ENCODE peak calls at places on chromosomes 2 and 18, in six cellular contexts. One of them, this sample, is unnamed.

GRCh38 chr2:225431387-225431786 is 31.9 kb downstream of the NYAP2 start:
- DNase-seq in SK-N-SH: peak; percentile 39
- DNase-seq in HepG2: no peak
- DNase-seq in GM12878: no peak
- DNase-seq in A549: no peak
- DNase-seq in K562: no peak
- DNase-seq in this sample: no peak

GRCh38 chr2:149329068-149329467 is 1.3 kb upstream of the LYPD6 start:
- DNase-seq in GM12878: no peak
- DNase-seq in SK-N-SH: peak; percentile 61
- DNase-seq in HepG2: no peak
- DNase-seq in A549: no peak
- DNase-seq in K562: no peak
- DNase-seq in this sample: no peak

GRCh38 chr2:35292269-35292668 is 1063.3 kb upstream of the CRIM1 start:
- DNase-seq in K562: no peak
- DNase-seq in GM12878: no peak
- DNase-seq in A549: no peak
- DNase-seq in HepG2: no peak
- DNase-seq in SK-N-SH: no peak
- DNase-seq in this sample: no peak

GRCh38 chr2:240507060-240507777 is 50.6 kb downstream of the ANKMY1 start:
- DNase-seq in K562: no peak
- DNase-seq in HepG2: no peak
- DNase-seq in SK-N-SH: peak; percentile 26
- DNase-seq in A549: no peak
- DNase-seq in GM12878: no peak
- DNase-seq in this sample: no peak

GRCh38 chr2:178947006-178947405 is 102.9 kb downstream of the CCDC141 start:
- DNase-seq in SK-N-SH: no peak
- DNase-seq in A549: no peak
- DNase-seq in GM12878: no peak
- DNase-seq in HepG2: no peak
- DNase-seq in K562: no peak
- DNase-seq in this sample: no peak

GRCh38 chr2:160324161-160324768 is 124.2 kb upstream of the ITGB6 start:
- DNase-seq in A549: peak; percentile 64
- DNase-seq in K562: peak; percentile 37
- DNase-seq in GM12878: no peak
- DNase-seq in SK-N-SH: peak; percentile 39
- DNase-seq in HepG2: peak; percentile 34
- DNase-seq in this sample: peak; percentile 70

GRCh38 chr2:38716185-38716584 is 35.0 kb downstream of the SRSF7 start:
- DNase-seq in HepG2: peak; percentile 83
- DNase-seq in SK-N-SH: no peak
- DNase-seq in A549: peak; percentile 90
- DNase-seq in GM12878: no peak
- DNase-seq in K562: no peak
- DNase-seq in this sample: peak; percentile 91

GRCh38 chr18:22790545-22791415 is 142.3 kb upstream of the RBBP8 start:
- DNase-seq in HepG2: no peak
- DNase-seq in GM12878: no peak
- DNase-seq in SK-N-SH: no peak
- DNase-seq in A549: no peak
- DNase-seq in K562: no peak
- DNase-seq in this sample: no peak

GRCh38 chr2:216951166-216951565 is 91.3 kb upstream of the TNP1 start:
- DNase-seq in GM12878: no peak
- DNase-seq in A549: no peak
- DNase-seq in HepG2: no peak
- DNase-seq in SK-N-SH: no peak
- DNase-seq in K562: no peak
- DNase-seq in this sample: no peak

GRCh38 chr2:34188464-34188863 is 589.4 kb upstream of the FAM98A start:
- DNase-seq in SK-N-SH: no peak
- DNase-seq in A549: no peak
- DNase-seq in K562: no peak
- DNase-seq in HepG2: no peak
- DNase-seq in GM12878: no peak
- DNase-seq in this sample: no peak

GRCh38 chr2:168798888-168799410 is 3.5 kb upstream of the NOSTRIN start:
- DNase-seq in A549: no peak
- DNase-seq in SK-N-SH: no peak
- DNase-seq in K562: peak; percentile 64
- DNase-seq in HepG2: no peak
- DNase-seq in GM12878: no peak
- DNase-seq in this sample: no peak

GRCh38 chr2:232352511-232353091 is 25.9 kb upstream of the ALPP start:
- DNase-seq in SK-N-SH: no peak
- DNase-seq in K562: no peak
- DNase-seq in HepG2: no peak
- DNase-seq in A549: no peak
- DNase-seq in GM12878: no peak
- DNase-seq in this sample: no peak

GRCh38 chr2:66427219-66427768 is 7.6 kb upstream of the MEIS1 start:
- DNase-seq in SK-N-SH: no peak
- DNase-seq in HepG2: peak; percentile 53
- DNase-seq in A549: peak; percentile 30
- DNase-seq in GM12878: no peak
- DNase-seq in K562: no peak
- DNase-seq in this sample: no peak

GRCh38 chr2:70829916-70830315 is 5.7 kb downstream of the CD207 start:
- DNase-seq in HepG2: no peak
- DNase-seq in A549: no peak
- DNase-seq in GM12878: no peak
- DNase-seq in K562: no peak
- DNase-seq in SK-N-SH: no peak
- DNase-seq in this sample: no peak

GRCh38 chr18:57908092-57908491 is 105.0 kb upstream of the ATP8B1 start:
- DNase-seq in SK-N-SH: no peak
- DNase-seq in A549: no peak
- DNase-seq in HepG2: no peak
- DNase-seq in GM12878: no peak
- DNase-seq in K562: no peak
- DNase-seq in this sample: no peak

GRCh38 chr18:2538844-2539243 is 32.5 kb downstream of the METTL4 start:
- DNase-seq in A549: no peak
- DNase-seq in K562: no peak
- DNase-seq in HepG2: no peak
- DNase-seq in SK-N-SH: no peak
- DNase-seq in GM12878: no peak
- DNase-seq in this sample: no peak

GRCh38 chr18:12408247-12408869 is 629 bp downstream of the PRELID3A start:
- DNase-seq in HepG2: no peak
- DNase-seq in SK-N-SH: peak; percentile 34
- DNase-seq in K562: peak; percentile 52
- DNase-seq in GM12878: no peak
- DNase-seq in A549: peak; percentile 19
- DNase-seq in this sample: no peak

GRCh38 chr2:40244251-40245010 is 207.5 kb downstream of the SLC8A1 start:
- DNase-seq in GM12878: no peak
- DNase-seq in K562: peak; percentile 6
- DNase-seq in SK-N-SH: peak; percentile 42
- DNase-seq in A549: peak; percentile 57
- DNase-seq in HepG2: peak; percentile 37
- DNase-seq in this sample: peak; percentile 75

GRCh38 chr18:63788447-63789096 is 13.4 kb downstream of the SERPINB7 start:
- DNase-seq in K562: no peak
- DNase-seq in GM12878: no peak
- DNase-seq in A549: peak; percentile 63
- DNase-seq in HepG2: no peak
- DNase-seq in SK-N-SH: no peak
- DNase-seq in this sample: peak; percentile 96

GRCh38 chr2:238895361-238895882 is 47.5 kb downstream of the TWIST2 start:
- DNase-seq in HepG2: no peak
- DNase-seq in K562: no peak
- DNase-seq in SK-N-SH: no peak
- DNase-seq in A549: no peak
- DNase-seq in GM12878: no peak
- DNase-seq in this sample: no peak

GRCh38 chr2:108446703-108447102 is 2.3 kb upstream of the GCC2 start:
- DNase-seq in K562: no peak
- DNase-seq in A549: no peak
- DNase-seq in SK-N-SH: no peak
- DNase-seq in GM12878: no peak
- DNase-seq in HepG2: no peak
- DNase-seq in this sample: no peak

GRCh38 chr2:68766378-68766845 is 31.8 kb downstream of the ARHGAP25 start:
- DNase-seq in SK-N-SH: no peak
- DNase-seq in K562: peak; percentile 46
- DNase-seq in GM12878: no peak
- DNase-seq in A549: no peak
- DNase-seq in HepG2: no peak
- DNase-seq in this sample: peak; percentile 73

GRCh38 chr2:113284481-113284880 is 5.8 kb upstream of the PAX8 start:
- DNase-seq in A549: peak; percentile 14
- DNase-seq in HepG2: no peak
- DNase-seq in SK-N-SH: no peak
- DNase-seq in GM12878: no peak
- DNase-seq in K562: no peak
- DNase-seq in this sample: peak; percentile 24

GRCh38 chr2:46179037-46179621 is 118.1 kb upstream of the EPAS1 start:
- DNase-seq in GM12878: peak; percentile 33
- DNase-seq in A549: peak; percentile 26
- DNase-seq in K562: peak; percentile 63
- DNase-seq in SK-N-SH: peak; percentile 55
- DNase-seq in HepG2: no peak
- DNase-seq in this sample: peak; percentile 99

GRCh38 chr2:237479747-237480146 is 7.3 kb upstream of the MLPH start:
- DNase-seq in GM12878: no peak
- DNase-seq in K562: no peak
- DNase-seq in A549: no peak
- DNase-seq in SK-N-SH: no peak
- DNase-seq in HepG2: no peak
- DNase-seq in this sample: no peak

GRCh38 chr2:85277416-85278158 is 50.2 kb downstream of the TGOLN2 start:
- DNase-seq in HepG2: no peak
- DNase-seq in GM12878: no peak
- DNase-seq in K562: no peak
- DNase-seq in A549: no peak
- DNase-seq in SK-N-SH: peak; percentile 60
- DNase-seq in this sample: peak; percentile 89

DNA sequence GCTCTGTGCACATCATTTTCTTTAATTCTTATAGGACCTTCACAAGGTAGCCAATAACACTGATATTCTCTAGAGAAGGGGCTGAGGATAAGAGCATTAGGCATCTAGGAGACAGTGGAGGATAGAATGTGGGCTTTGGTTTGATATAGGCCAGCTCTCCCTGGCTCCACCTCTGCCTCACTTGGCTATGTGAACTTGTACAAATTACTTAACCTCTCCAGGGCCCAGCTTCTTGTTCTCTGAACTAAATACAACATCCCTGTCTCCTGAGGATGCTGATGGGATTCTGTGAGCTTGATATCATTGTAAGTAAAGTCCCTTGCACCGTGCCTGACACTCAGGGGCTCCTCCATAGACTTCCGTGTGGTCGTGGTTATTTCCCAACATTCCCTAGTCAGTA is 87.3 kb downstream of the ACOXL start:
- DNase-seq in GM12878: no peak
- DNase-seq in A549: no peak
- DNase-seq in HepG2: no peak
- DNase-seq in K562: no peak
- DNase-seq in SK-N-SH: no peak
- DNase-seq in this sample: no peak
- TF ChIP-seq SMC3 in GM12878: no peak
- TF ChIP-seq SMC3 in A549: no peak
- TF ChIP-seq SMC3 in HepG2: no peak
- TF ChIP-seq SMC3 in K562: no peak
- TF ChIP-seq SMC3 in SK-N-SH: no peak
- TF ChIP-seq SMC3 in this sample: no peak

GRCh38 chr18:13612111-13612997 is 114.0 kb downstream of the FAM210A start:
- DNase-seq in K562: no peak
- DNase-seq in GM12878: peak; percentile 94
- DNase-seq in HepG2: no peak
- DNase-seq in A549: no peak
- DNase-seq in SK-N-SH: peak; percentile 67
- DNase-seq in this sample: no peak
- TF ChIP-seq SMC3 in K562: no peak
- TF ChIP-seq SMC3 in GM12878: peak; percentile 28
- TF ChIP-seq SMC3 in HepG2: no peak
- TF ChIP-seq SMC3 in A549: no peak
- TF ChIP-seq SMC3 in SK-N-SH: no peak
- TF ChIP-seq SMC3 in this sample: no peak

GRCh38 chr2:235893129-235893698 is 275.0 kb downstream of the GBX2 start:
- DNase-seq in HepG2: no peak
- DNase-seq in A549: no peak
- DNase-seq in SK-N-SH: no peak
- DNase-seq in K562: no peak
- DNase-seq in GM12878: no peak
- DNase-seq in this sample: no peak
- TF ChIP-seq SMC3 in HepG2: no peak
- TF ChIP-seq SMC3 in A549: no peak
- TF ChIP-seq SMC3 in SK-N-SH: no peak
- TF ChIP-seq SMC3 in K562: no peak
- TF ChIP-seq SMC3 in GM12878: no peak
- TF ChIP-seq SMC3 in this sample: no peak

DNA sequence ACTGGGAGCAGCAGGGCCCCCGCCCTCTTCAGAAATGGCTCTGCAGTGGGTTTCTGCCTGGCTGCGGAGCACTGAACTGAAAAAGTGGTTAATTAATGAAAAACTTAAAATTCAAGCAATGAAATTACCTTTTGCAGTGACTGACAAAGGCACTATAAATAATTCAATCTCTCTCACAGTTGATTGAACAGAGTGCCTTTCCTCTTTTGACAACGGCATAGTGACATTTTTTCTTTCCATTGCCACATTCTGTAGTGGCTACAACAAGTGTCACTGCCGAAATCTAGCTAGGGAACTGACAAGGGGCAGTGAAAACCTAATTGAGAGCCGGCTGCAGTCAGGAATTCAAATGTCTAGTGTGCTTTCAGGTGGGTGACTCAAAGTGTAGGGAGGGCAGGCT is 353.3 kb downstream of the ALK start:
- DNase-seq in HepG2: no peak
- DNase-seq in GM12878: no peak
- DNase-seq in SK-N-SH: no peak
- DNase-seq in K562: no peak
- DNase-seq in A549: no peak
- DNase-seq in this sample: no peak
- TF ChIP-seq SMC3 in HepG2: no peak
- TF ChIP-seq SMC3 in GM12878: no peak
- TF ChIP-seq SMC3 in SK-N-SH: no peak
- TF ChIP-seq SMC3 in K562: no peak
- TF ChIP-seq SMC3 in A549: no peak
- TF ChIP-seq SMC3 in this sample: no peak

DNA sequence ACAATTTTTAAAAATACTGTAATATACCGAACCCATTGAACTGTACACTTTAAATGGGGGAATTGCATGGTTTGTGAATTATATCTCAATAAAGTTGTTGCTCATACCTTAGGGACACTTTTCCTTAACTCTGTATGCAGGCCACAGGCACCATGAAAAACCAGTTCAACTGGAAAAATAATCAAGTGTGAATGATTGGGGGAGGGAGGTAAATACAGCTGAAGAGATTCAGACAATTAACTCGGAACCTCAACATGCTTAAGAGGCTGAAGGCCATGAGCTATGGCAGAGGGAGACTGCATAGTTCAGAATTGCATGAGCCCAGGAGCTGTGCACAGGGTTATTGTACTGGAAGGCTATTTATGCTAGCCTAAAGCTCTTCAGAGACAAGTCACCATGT is 42.2 kb downstream of the HRH4 start:
- DNase-seq in GM12878: no peak
- DNase-seq in SK-N-SH: no peak
- DNase-seq in K562: no peak
- DNase-seq in HepG2: no peak
- DNase-seq in A549: no peak
- DNase-seq in this sample: no peak
- TF ChIP-seq SMC3 in GM12878: no peak
- TF ChIP-seq SMC3 in SK-N-SH: no peak
- TF ChIP-seq SMC3 in K562: no peak
- TF ChIP-seq SMC3 in HepG2: no peak
- TF ChIP-seq SMC3 in A549: no peak
- TF ChIP-seq SMC3 in this sample: no peak

This sample was measured in IMR-90.